ENCODE peak calls at places on chromosomes 3 and 15, in nine cellular contexts. Q is ovary, U is fibroblast of villous mesenchyme, K is BJ, D is choroid plexus epithelial cell, A is IMR-90, Z is astrocyte, T is HCT116, C is dorsolateral prefrontal cortex. F is an unnamed sample.

GRCh38 chr3:184727357-184728060 is 15.6 kb upstream of the MAGEF1 start:
- DNase-seq in Q (peak; percentile 65), A (peak; percentile 72), Z (peak; percentile 52), C (no peak), T (peak; percentile 81), U (peak; percentile 85), D (peak; percentile 72), K (no peak), F (peak; percentile 77)

GRCh38 chr3:115709931-115710330 is 86.6 kb downstream of the GAP43 start:
- DNase-seq in C (no peak), Z (no peak), Q (no peak), D (peak; percentile 19), K (no peak), A (no peak), T (no peak), U (no peak), F (peak; percentile 49)

GRCh38 chr3:125326957-125327356 is 48.2 kb downstream of the ZNF148 start:
- DNase-seq in Q (no peak), U (no peak), Z (no peak), D (no peak), K (no peak), C (no peak), T (no peak), A (no peak), F (no peak)

GRCh38 chr3:157082305-157082981 is 77.5 kb downstream of the CCNL1 start:
- DNase-seq in Q (no peak), U (peak; percentile 61), T (peak; percentile 18), D (peak; percentile 61), A (peak; percentile 88), C (no peak), K (no peak), Z (peak; percentile 85), F (peak; percentile 40)

GRCh38 chr15:65363766-65364165 is 14.0 kb downstream of the IGDCC3 start:
- DNase-seq in T (no peak), D (no peak), K (no peak), Q (no peak), Z (no peak), C (no peak), A (no peak), U (no peak), F (no peak)

GRCh38 chr15:37902126-37902525 is 32.3 kb upstream of the TMCO5A start:
- DNase-seq in T (no peak), A (no peak), C (no peak), Q (no peak), Z (no peak), U (no peak), K (no peak), D (no peak), F (no peak)

GRCh38 chr3:46989146-46989810 is 9.8 kb downstream of the NBEAL2 start:
- DNase-seq in K (no peak), T (no peak), D (no peak), Z (no peak), Q (no peak), U (no peak), A (no peak), C (no peak), F (no peak)

GRCh38 chr3:187223799-187224198 is 26.5 kb downstream of the RTP1 start:
- DNase-seq in U (peak; percentile 14), D (peak; percentile 49), Q (no peak), A (peak; percentile 45), T (no peak), K (no peak), Z (peak; percentile 24), C (no peak), F (no peak)

GRCh38 chr3:40108643-40109042 is 200.9 kb upstream of the EIF1B start:
- DNase-seq in Q (no peak), T (no peak), K (no peak), A (no peak), Z (no peak), C (no peak), D (no peak), U (no peak), F (no peak)

GRCh38 chr3:40102182-40102581 is 207.3 kb upstream of the EIF1B start:
- DNase-seq in C (no peak), D (no peak), Q (no peak), U (no peak), Z (no peak), T (no peak), A (no peak), K (no peak), F (no peak)

GRCh38 chr3:40103829-40104228 is 205.7 kb upstream of the EIF1B start:
- DNase-seq in K (no peak), A (no peak), U (no peak), Q (no peak), Z (no peak), T (no peak), C (no peak), D (no peak), F (no peak)

GRCh38 chr3:40099875-40100274 is 209.6 kb upstream of the EIF1B start:
- DNase-seq in Q (no peak), A (no peak), Z (no peak), C (no peak), D (no peak), T (no peak), U (no peak), K (no peak), F (no peak)

DNA sequence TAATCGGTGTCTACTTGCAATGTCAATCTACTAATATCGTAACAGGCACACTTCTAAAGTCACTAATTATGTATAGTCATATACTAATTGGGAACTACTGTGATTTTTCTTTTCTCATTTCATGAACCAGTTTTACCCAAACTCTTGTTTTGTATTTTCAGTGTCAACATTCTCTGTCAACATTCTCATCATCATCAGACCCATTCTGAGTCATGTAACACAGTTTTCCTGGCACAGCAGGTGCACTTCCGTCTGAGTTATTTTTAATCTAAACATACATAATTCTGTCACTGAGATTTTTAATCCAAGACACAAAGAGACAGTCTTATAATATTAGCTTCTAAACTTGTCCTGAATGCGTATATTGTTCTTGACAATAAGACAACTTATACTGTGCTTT is 205.1 kb upstream of the EIF1B start:
- DNase-seq in A (no peak), C (no peak), T (no peak), D (no peak), Q (no peak), U (no peak), Z (no peak), K (no peak), F (no peak)
- TF ChIP-seq CTCF in A (no peak), C (no peak), T (no peak), D (no peak), Q (no peak), U (no peak), Z (no peak), K (no peak), F (no peak)

DNA sequence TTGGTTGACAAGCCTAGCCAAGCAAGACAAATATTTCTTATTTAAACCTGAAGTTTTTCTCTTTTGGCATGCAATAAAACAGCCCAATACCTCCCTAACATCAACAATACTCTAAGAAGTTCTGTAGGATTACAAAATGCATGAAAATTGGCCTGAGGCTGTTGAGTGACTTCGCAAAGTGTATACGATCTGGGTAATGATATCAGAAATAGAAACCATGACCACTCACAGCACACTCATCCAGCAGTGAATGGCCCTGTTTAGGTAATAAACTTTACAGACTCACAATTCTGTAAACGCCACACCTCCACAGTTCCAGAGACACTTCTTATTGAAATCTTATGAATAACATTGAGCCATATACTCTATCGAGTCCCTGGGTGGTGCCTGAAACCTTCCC is 83.0 kb upstream of the NAALADL2 start:
- DNase-seq in T (no peak), D (peak; percentile 33), Z (peak; percentile 14), U (peak; percentile 69), K (no peak), A (peak; percentile 71), Q (no peak), C (no peak), F (peak; percentile 39)
- H3K4me3 ChIP-seq in T (no peak overlapping the region), D (no peak overlapping the region), Z (no peak overlapping the region), U (no peak overlapping the region), K (no peak overlapping the region), A (no peak overlapping the region), Q (no peak overlapping the region), C (no peak overlapping the region), F (no peak overlapping the region)

DNA sequence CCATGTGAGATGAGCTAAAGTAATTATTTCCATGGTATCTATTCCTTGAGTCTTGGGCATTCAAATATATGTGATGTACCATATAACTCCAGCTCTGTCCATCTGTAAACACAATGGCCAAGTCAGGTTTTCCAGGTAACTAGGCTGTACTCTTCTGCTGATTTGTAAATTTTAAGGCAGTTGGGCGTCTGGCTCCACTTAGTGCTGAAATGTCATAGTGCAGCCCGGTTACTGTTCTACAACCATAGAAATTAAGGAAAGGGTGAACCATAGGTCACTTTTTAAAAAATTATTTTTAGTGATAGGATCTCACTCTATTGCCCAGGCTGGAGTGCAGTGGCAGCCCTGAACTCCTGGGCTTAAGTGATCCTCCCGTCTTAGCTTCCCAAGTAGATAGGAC is 44.7 kb upstream of the GOLM2 start:
- DNase-seq in D (no peak), T (peak; percentile 23), Z (no peak), C (no peak), K (no peak), A (no peak), U (no peak), Q (no peak), F (no peak)
- TF ChIP-seq CTCF in D (peak; percentile 37), T (peak; percentile 44), Z (peak; percentile 32), C (no peak), K (no peak), A (peak; percentile 20), U (peak; percentile 16), Q (no peak), F (no peak)

GRCh38 chr3:52836471-52836845 is 1.6 kb upstream of the MUSTN1 start:
- DNase-seq in K (no peak), T (no peak), U (no peak), Q (no peak), C (no peak), A (no peak), D (no peak), Z (no peak), F (no peak)

GRCh38 chr3:52836991-52837390 is 2.2 kb upstream of the MUSTN1 start:
- DNase-seq in U (no peak), Q (no peak), A (no peak), T (no peak), D (no peak), C (no peak), Z (no peak), K (no peak), F (no peak)

GRCh38 chr3:52833202-52833601 is 1.6 kb downstream of the MUSTN1 start:
- DNase-seq in T (no peak), C (no peak), K (no peak), U (no peak), Z (no peak), A (no peak), Q (no peak), D (no peak), F (no peak)

GRCh38 chr3:52835766-52836470 is 1.1 kb upstream of the MUSTN1 start:
- DNase-seq in A (no peak), U (no peak), C (no peak), K (no peak), T (no peak), Q (no peak), Z (no peak), D (no peak), F (no peak)

DNA sequence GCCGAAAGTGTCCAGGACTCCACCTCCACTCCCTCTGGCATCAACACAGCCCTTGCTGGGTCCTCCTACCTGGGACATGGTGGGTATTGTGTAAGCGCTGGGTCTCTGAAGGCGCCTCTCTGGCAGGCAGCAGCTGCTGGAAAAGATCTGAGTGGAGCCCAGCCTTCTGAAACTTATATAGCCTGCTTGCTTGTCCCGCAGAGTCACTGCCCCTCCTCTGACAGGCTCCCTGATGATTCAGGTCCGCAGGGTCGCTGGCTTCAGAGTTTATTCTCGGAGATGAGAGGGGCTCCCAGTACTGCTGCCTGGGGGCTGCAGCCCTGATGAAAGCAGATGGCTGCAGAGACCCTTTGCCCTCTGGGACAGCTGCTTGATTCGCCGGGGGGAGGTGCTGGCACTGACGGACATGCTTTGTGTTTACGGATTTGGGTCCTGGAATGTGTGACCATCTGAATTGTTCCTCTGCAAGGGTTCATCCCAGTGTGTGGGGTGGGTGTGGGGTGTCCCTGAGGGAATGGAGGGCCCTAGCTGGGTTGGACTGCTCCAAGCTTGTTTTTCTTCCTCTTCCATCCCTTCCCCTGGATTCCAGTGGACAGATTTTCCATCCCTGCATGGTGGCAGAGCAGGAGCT is at the start of gene MUSTN1:
- DNase-seq in K (no peak), C (no peak), A (peak; percentile 41), Q (no peak), D (peak; percentile 55), U (peak; percentile 33), Z (no peak), T (no peak), F (peak; percentile 25)
- H3K4me3 ChIP-seq in K (no peak within 1 kb of the TSS), C (peak within 1 kb of the TSS; percentile 50), A (no peak within 1 kb of the TSS), Q (no peak within 1 kb of the TSS), D (no peak within 1 kb of the TSS), U (no peak within 1 kb of the TSS), Z (no peak within 1 kb of the TSS), T (no peak within 1 kb of the TSS), F (no peak within 1 kb of the TSS)